ENCODE peak calls at places on chromosomes 16 and 17, in six cellular contexts. G is astrocyte of the cerebellum, F is PC-3, Z is EL, M is NCI-H1436, A is mucosa of descending colon. X is an unnamed sample.

GRCh38 chr16:52293209-52293608 is 253.7 kb downstream of the TOX3 start:
- DNase-seq in G (no peak), F (no peak), Z (no peak), M (no peak), A (no peak), X (no peak)

GRCh38 chr16:58306327-58306726 is 11.5 kb upstream of the PRSS54 start:
- DNase-seq in G (peak; percentile 29), F (peak; percentile 11), Z (no peak), M (no peak), A (peak; percentile 65), X (peak; percentile 60)

GRCh38 chr17:39231587-39232551 is 6.1 kb upstream of the STAC2 start:
- DNase-seq in G (no peak), F (peak; percentile 15), Z (peak; percentile 55), M (peak; percentile 87), A (peak; percentile 59), X (peak; percentile 50)

GRCh38 chr16:57843400-57843799 is 41.1 kb upstream of the KIFC3 start:
- DNase-seq in G (no peak), F (no peak), Z (no peak), M (no peak), A (no peak), X (no peak)

GRCh38 chr17:17127730-17128291 is 78.3 kb downstream of the PLD6 start:
- DNase-seq in G (no peak), F (no peak), Z (no peak), M (no peak), A (no peak), X (no peak)

GRCh38 chr17:83182620-83183063 is 103.2 kb downstream of the METRNL start:
- DNase-seq in G (no peak), F (no peak), Z (no peak), M (no peak), A (no peak), X (no peak)

GRCh38 chr16:69561901-69562300 is 3.9 kb upstream of the NFAT5 start:
- DNase-seq in G (no peak), F (no peak), Z (no peak), M (no peak), A (no peak), X (no peak)

GRCh38 chr17:45090711-45091110 is 29.6 kb downstream of the NMT1 start:
- DNase-seq in G (no peak), F (no peak), Z (peak; percentile 28), M (no peak), A (no peak), X (no peak)

GRCh38 chr17:72985882-72986720 is 106.4 kb downstream of the SLC39A11 start:
- DNase-seq in G (peak; percentile 67), F (peak; percentile 88), Z (peak; percentile 79), M (peak; percentile 81), A (peak; percentile 57), X (peak; percentile 57)

GRCh38 chr16:53884748-53885147 is 180.8 kb downstream of the FTO start:
- DNase-seq in G (no peak), F (no peak), Z (peak; percentile 34), M (no peak), A (no peak), X (no peak)

GRCh38 chr17:44024271-44024663 is 9.5 kb upstream of the TMEM101 start:
- DNase-seq in G (no peak), F (no peak), Z (no peak), M (peak; percentile 46), A (peak; percentile 21), X (no peak)

GRCh38 chr16:3841729-3842508 is 38.6 kb downstream of the CREBBP start:
- DNase-seq in G (no peak), F (no peak), Z (no peak), M (no peak), A (no peak), X (no peak)

GRCh38 chr17:40309031-40309937 is at the start of gene RARA:
- DNase-seq in G (no peak), F (no peak), Z (no peak), M (peak; percentile 58), A (peak; percentile 76), X (peak; percentile 74)

GRCh38 chr17:39073916-39074315 is 77.5 kb downstream of the PLXDC1 start:
- DNase-seq in G (no peak), F (no peak), Z (no peak), M (no peak), A (no peak), X (no peak)

X was measured in transverse colon.